ENCODE peak calls at places on chromosomes 3 and 15, in six cellular contexts. One of them, this sample, is unnamed.
A peak's percentile ranks its signal among the peaks of the same experiment; 100 is the strongest.

GRCh38 chr3:140731440-140732119 is 53.7 kb downstream of the TRIM42 start:
- DNase-seq in right lobe of liver: no peak
- DNase-seq in A549: no peak
- DNase-seq in Panc1: no peak
- DNase-seq in heart left ventricle: no peak
- DNase-seq in HCT116: no peak
- DNase-seq in this sample: no peak

GRCh38 chr3:134317106-134317947 is 56.9 kb downstream of the AMOTL2 start:
- DNase-seq in Panc1: no peak
- DNase-seq in right lobe of liver: no peak
- DNase-seq in heart left ventricle: no peak
- DNase-seq in A549: no peak
- DNase-seq in HCT116: no peak
- DNase-seq in this sample: no peak

GRCh38 chr3:100480111-100480510 is 12.3 kb upstream of the TMEM45A start:
- DNase-seq in heart left ventricle: no peak
- DNase-seq in A549: no peak
- DNase-seq in Panc1: no peak
- DNase-seq in right lobe of liver: no peak
- DNase-seq in HCT116: no peak
- DNase-seq in this sample: no peak

GRCh38 chr15:39788108-39788507 is 5.5 kb upstream of the FSIP1 start:
- DNase-seq in HCT116: no peak
- DNase-seq in Panc1: no peak
- DNase-seq in A549: no peak
- DNase-seq in heart left ventricle: no peak
- DNase-seq in right lobe of liver: no peak
- DNase-seq in this sample: no peak

GRCh38 chr3:153210660-153211059 is 48.6 kb downstream of the RAP2B start:
- DNase-seq in Panc1: no peak
- DNase-seq in A549: no peak
- DNase-seq in heart left ventricle: no peak
- DNase-seq in right lobe of liver: no peak
- DNase-seq in HCT116: no peak
- DNase-seq in this sample: no peak

GRCh38 chr3:99627062-99627826 is 11.2 kb upstream of the COL8A1 start:
- DNase-seq in A549: no peak
- DNase-seq in heart left ventricle: no peak
- DNase-seq in right lobe of liver: no peak
- DNase-seq in Panc1: no peak
- DNase-seq in HCT116: no peak
- DNase-seq in this sample: no peak

GRCh38 chr15:45634442-45635190 is at the start of gene SQOR:
- DNase-seq in HCT116: peak; percentile 73
- DNase-seq in heart left ventricle: peak; percentile 93
- DNase-seq in A549: peak; percentile 61
- DNase-seq in Panc1: no peak
- DNase-seq in right lobe of liver: peak; percentile 96
- DNase-seq in this sample: peak; percentile 95

GRCh38 chr3:140247775-140248174 is 312.8 kb downstream of the CLSTN2 start:
- DNase-seq in HCT116: no peak
- DNase-seq in heart left ventricle: no peak
- DNase-seq in right lobe of liver: no peak
- DNase-seq in A549: no peak
- DNase-seq in Panc1: no peak
- DNase-seq in this sample: no peak

GRCh38 chr3:139358857-139359562 is 15.2 kb downstream of the MRPS22 start:
- DNase-seq in heart left ventricle: no peak
- DNase-seq in Panc1: no peak
- DNase-seq in HCT116: no peak
- DNase-seq in right lobe of liver: no peak
- DNase-seq in A549: no peak
- DNase-seq in this sample: peak; percentile 48

GRCh38 chr3:72624656-72625055 is 223.6 kb downstream of the SHQ1 start:
- DNase-seq in A549: no peak
- DNase-seq in right lobe of liver: no peak
- DNase-seq in HCT116: no peak
- DNase-seq in Panc1: no peak
- DNase-seq in heart left ventricle: no peak
- DNase-seq in this sample: no peak
- H3K27ac ChIP-seq in A549: peak overlapping the region; percentile 81
- H3K27ac ChIP-seq in right lobe of liver: no peak overlapping the region
- H3K27ac ChIP-seq in HCT116: no peak overlapping the region
- H3K27ac ChIP-seq in Panc1: no peak overlapping the region
- H3K27ac ChIP-seq in heart left ventricle: no peak overlapping the region
- H3K27ac ChIP-seq in this sample: no peak overlapping the region

DNA sequence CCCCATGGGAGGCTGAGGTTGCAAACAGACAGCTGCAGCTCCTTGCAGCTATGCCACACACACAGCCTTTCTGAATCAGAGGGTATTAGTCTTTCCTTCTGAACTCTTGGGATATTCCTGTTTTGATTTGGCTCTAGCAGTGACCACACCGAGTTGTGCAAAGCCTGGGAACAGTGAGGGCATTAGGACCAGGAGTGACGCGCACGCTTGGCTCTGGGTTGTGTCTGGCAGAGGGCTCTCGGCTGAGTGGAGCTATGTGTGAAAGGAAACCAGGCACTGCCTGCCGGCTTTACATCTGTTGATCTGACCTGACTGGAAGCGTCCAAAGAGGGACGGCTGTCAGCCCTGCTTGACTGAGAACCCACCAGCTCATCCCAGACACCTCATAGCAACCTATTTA is at the start of gene GALNT15:
- DNase-seq in heart left ventricle: peak; percentile 91
- DNase-seq in right lobe of liver: peak; percentile 88
- DNase-seq in A549: no peak
- DNase-seq in HCT116: no peak
- DNase-seq in Panc1: no peak
- DNase-seq in this sample: peak; percentile 87
- H3K4me1 ChIP-seq in heart left ventricle: peaks cover 5% of the 10 kb centered on the region
- H3K4me1 ChIP-seq in right lobe of liver: no peaks in the 10 kb centered on the region
- H3K4me1 ChIP-seq in A549: peaks cover 17% of the 10 kb centered on the region
- H3K4me1 ChIP-seq in HCT116: peaks cover 9% of the 10 kb centered on the region
- H3K4me1 ChIP-seq in Panc1: peaks cover 12% of the 10 kb centered on the region
- H3K4me1 ChIP-seq in this sample: peaks cover 4% of the 10 kb centered on the region

GRCh38 chr15:43941555-43941954 is 114.8 kb downstream of the WDR76 start:
- DNase-seq in heart left ventricle: no peak
- DNase-seq in HCT116: no peak
- DNase-seq in Panc1: no peak
- DNase-seq in right lobe of liver: no peak
- DNase-seq in A549: no peak
- DNase-seq in this sample: no peak

GRCh38 chr15:43942157-43942556 is 115.4 kb downstream of the WDR76 start:
- DNase-seq in HCT116: no peak
- DNase-seq in heart left ventricle: no peak
- DNase-seq in Panc1: no peak
- DNase-seq in right lobe of liver: no peak
- DNase-seq in A549: no peak
- DNase-seq in this sample: no peak

GRCh38 chr15:43939070-43939469 is 112.3 kb downstream of the WDR76 start:
- DNase-seq in heart left ventricle: no peak
- DNase-seq in Panc1: no peak
- DNase-seq in A549: peak; percentile 25
- DNase-seq in HCT116: peak; percentile 12
- DNase-seq in right lobe of liver: no peak
- DNase-seq in this sample: no peak

GRCh38 chr15:43943511-43943910 is 116.7 kb downstream of the WDR76 start:
- DNase-seq in HCT116: no peak
- DNase-seq in right lobe of liver: no peak
- DNase-seq in heart left ventricle: no peak
- DNase-seq in Panc1: no peak
- DNase-seq in A549: no peak
- DNase-seq in this sample: no peak

DNA sequence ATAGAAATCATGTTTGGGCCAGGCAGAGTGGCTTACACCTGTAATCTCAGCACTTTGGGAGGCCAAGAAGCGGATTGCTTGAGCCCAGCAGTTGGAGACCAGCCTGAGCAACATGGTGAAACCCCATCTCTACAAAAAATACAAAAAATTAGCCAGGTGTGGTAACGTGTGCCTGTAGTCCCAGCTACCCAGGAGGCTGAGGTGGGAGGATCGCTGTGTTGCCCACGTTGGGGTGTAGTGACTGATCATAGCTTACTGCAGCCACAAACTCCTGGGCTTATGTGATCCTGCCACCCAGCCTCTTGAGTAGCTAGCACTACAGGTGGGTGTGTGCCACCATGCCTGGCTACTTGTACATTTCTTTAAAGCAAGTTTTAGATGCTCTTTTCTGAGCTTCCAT is 114.3 kb downstream of the WDR76 start:
- DNase-seq in right lobe of liver: no peak
- DNase-seq in Panc1: no peak
- DNase-seq in HCT116: no peak
- DNase-seq in heart left ventricle: no peak
- DNase-seq in A549: no peak
- DNase-seq in this sample: no peak
- TF ChIP-seq CTCF in right lobe of liver: no peak
- TF ChIP-seq CTCF in Panc1: no peak
- TF ChIP-seq CTCF in HCT116: no peak
- TF ChIP-seq CTCF in heart left ventricle: no peak
- TF ChIP-seq CTCF in A549: no peak
- TF ChIP-seq CTCF in this sample: no peak

GRCh38 chr15:78040653-78041244 is 36.8 kb downstream of the TBC1D2B start:
- DNase-seq in right lobe of liver: no peak
- DNase-seq in heart left ventricle: no peak
- DNase-seq in Panc1: no peak
- DNase-seq in HCT116: no peak
- DNase-seq in A549: no peak
- DNase-seq in this sample: no peak
- H3K27ac ChIP-seq in right lobe of liver: no peak overlapping the region
- H3K27ac ChIP-seq in heart left ventricle: peak overlapping the region; percentile 40
- H3K27ac ChIP-seq in Panc1: no peak overlapping the region
- H3K27ac ChIP-seq in HCT116: no peak overlapping the region
- H3K27ac ChIP-seq in A549: no peak overlapping the region
- H3K27ac ChIP-seq in this sample: no peak overlapping the region

GRCh38 chr3:142861926-142862325 is 27.0 kb downstream of the PCOLCE2 start:
- DNase-seq in HCT116: no peak
- DNase-seq in heart left ventricle: no peak
- DNase-seq in A549: no peak
- DNase-seq in right lobe of liver: no peak
- DNase-seq in Panc1: no peak
- DNase-seq in this sample: no peak
- H3K4me1 ChIP-seq in HCT116: peaks cover 3% of the 10 kb centered on the region
- H3K4me1 ChIP-seq in heart left ventricle: no peaks in the 10 kb centered on the region
- H3K4me1 ChIP-seq in A549: peaks cover 12% of the 10 kb centered on the region
- H3K4me1 ChIP-seq in right lobe of liver: no peaks in the 10 kb centered on the region
- H3K4me1 ChIP-seq in Panc1: peaks cover 4% of the 10 kb centered on the region
- H3K4me1 ChIP-seq in this sample: no peaks in the 10 kb centered on the region

GRCh38 chr15:56017920-56018319 is 24.5 kb upstream of the NEDD4 start:
- DNase-seq in Panc1: no peak
- DNase-seq in A549: no peak
- DNase-seq in right lobe of liver: no peak
- DNase-seq in HCT116: no peak
- DNase-seq in heart left ventricle: no peak
- DNase-seq in this sample: no peak
- TF ChIP-seq CTCF in Panc1: peak; percentile 35
- TF ChIP-seq CTCF in A549: peak; percentile 12
- TF ChIP-seq CTCF in right lobe of liver: no peak
- TF ChIP-seq CTCF in HCT116: peak; percentile 17
- TF ChIP-seq CTCF in heart left ventricle: no peak
- TF ChIP-seq CTCF in this sample: no peak

GRCh38 chr3:80492162-80492561 is 724.4 kb upstream of the ROBO1 start:
- DNase-seq in HCT116: no peak
- DNase-seq in A549: no peak
- DNase-seq in heart left ventricle: no peak
- DNase-seq in Panc1: no peak
- DNase-seq in right lobe of liver: no peak
- DNase-seq in this sample: no peak
- H3K27ac ChIP-seq in HCT116: no peak overlapping the region
- H3K27ac ChIP-seq in A549: no peak overlapping the region
- H3K27ac ChIP-seq in heart left ventricle: no peak overlapping the region
- H3K27ac ChIP-seq in Panc1: no peak overlapping the region
- H3K27ac ChIP-seq in right lobe of liver: no peak overlapping the region
- H3K27ac ChIP-seq in this sample: no peak overlapping the region

This sample was measured in thyroid gland.